ENCODE peak calls at places on chromosomes 4 and X, in four cellular contexts. One of them, this sample, is unnamed.

GRCh38 chr4:60216752-60217151 is 983.4 kb upstream of the ADGRL3 start:
- DNase-seq in naive thymus-derived CD4-positive, alpha-beta T cell: no peak
- DNase-seq in lower lobe of right lung: no peak
- DNase-seq in keratinocyte: no peak
- DNase-seq in this sample: no peak

GRCh38 chr4:109434793-109435080 is 1.1 kb downstream of the SEC24B start:
- DNase-seq in naive thymus-derived CD4-positive, alpha-beta T cell: no peak
- DNase-seq in lower lobe of right lung: no peak
- DNase-seq in keratinocyte: no peak
- DNase-seq in this sample: no peak

GRCh38 chr4:140995058-140995457 is 138.2 kb downstream of the RNF150 start:
- DNase-seq in naive thymus-derived CD4-positive, alpha-beta T cell: no peak
- DNase-seq in lower lobe of right lung: no peak
- DNase-seq in keratinocyte: no peak
- DNase-seq in this sample: no peak

GRCh38 chrX:43467608-43468234 is 188.4 kb upstream of the MAOA start:
- DNase-seq in naive thymus-derived CD4-positive, alpha-beta T cell: no peak
- DNase-seq in lower lobe of right lung: no peak
- DNase-seq in keratinocyte: no peak
- DNase-seq in this sample: no peak

GRCh38 chrX:21151051-21151450 is 223.2 kb upstream of the CNKSR2 start:
- DNase-seq in naive thymus-derived CD4-positive, alpha-beta T cell: no peak
- DNase-seq in lower lobe of right lung: no peak
- DNase-seq in keratinocyte: no peak
- DNase-seq in this sample: no peak

GRCh38 chr4:183987987-183988392 is 82.9 kb downstream of the STOX2 start:
- DNase-seq in naive thymus-derived CD4-positive, alpha-beta T cell: no peak
- DNase-seq in lower lobe of right lung: peak
- DNase-seq in keratinocyte: peak
- DNase-seq in this sample: peak

GRCh38 chrX:80285131-80285773 is 135.0 kb upstream of the TENT5D start:
- DNase-seq in naive thymus-derived CD4-positive, alpha-beta T cell: no peak
- DNase-seq in lower lobe of right lung: no peak
- DNase-seq in keratinocyte: no peak
- DNase-seq in this sample: no peak

GRCh38 chr4:7208509-7209451 is 16.4 kb downstream of the SORCS2 start:
- DNase-seq in naive thymus-derived CD4-positive, alpha-beta T cell: no peak
- DNase-seq in lower lobe of right lung: no peak
- DNase-seq in keratinocyte: no peak
- DNase-seq in this sample: no peak

GRCh38 chr4:113564493-113564892 is 197.0 kb downstream of the CAMK2D start:
- DNase-seq in naive thymus-derived CD4-positive, alpha-beta T cell: no peak
- DNase-seq in lower lobe of right lung: no peak
- DNase-seq in keratinocyte: no peak
- DNase-seq in this sample: no peak

GRCh38 chrX:120016068-120016441 is 61.4 kb downstream of the RHOXF2B start:
- DNase-seq in naive thymus-derived CD4-positive, alpha-beta T cell: no peak
- DNase-seq in lower lobe of right lung: no peak
- DNase-seq in keratinocyte: no peak
- DNase-seq in this sample: no peak

DNA sequence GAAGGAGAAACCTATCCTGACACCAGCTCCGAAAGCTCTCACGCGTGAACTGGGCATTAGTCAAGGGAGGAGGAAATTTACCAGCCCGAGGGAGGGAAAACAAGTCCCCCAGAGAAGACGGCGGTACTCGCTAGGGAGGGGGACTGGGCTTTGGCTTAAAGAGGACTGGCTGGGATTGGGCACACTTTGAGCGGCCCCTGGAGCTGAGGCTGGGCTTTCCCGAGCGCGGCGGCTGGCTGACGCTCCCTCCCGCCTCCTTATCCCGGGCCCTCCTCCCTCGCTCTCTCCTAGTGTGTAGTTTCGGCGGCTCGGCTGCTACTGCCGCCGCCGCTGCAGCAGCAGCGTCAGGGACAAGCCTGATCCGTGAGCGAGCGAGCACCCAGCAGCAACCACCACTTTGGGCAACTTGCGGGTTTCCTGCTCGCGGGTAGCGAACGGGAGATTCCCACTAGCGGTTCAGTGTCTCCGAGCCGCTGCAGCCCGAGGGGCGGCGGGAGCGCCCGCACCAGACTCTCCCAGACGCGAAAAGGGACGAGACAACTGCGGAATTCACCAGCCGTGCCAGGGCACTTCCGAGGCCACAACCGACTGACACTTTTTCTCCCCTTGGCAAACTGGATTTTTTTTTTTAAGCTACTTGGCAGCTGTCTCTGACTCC is 677 bp upstream of the PCDH7 start:
- DNase-seq in naive thymus-derived CD4-positive, alpha-beta T cell: no peak
- DNase-seq in lower lobe of right lung: no peak
- DNase-seq in keratinocyte: no peak
- DNase-seq in this sample: peak
- H3K4me3 ChIP-seq in naive thymus-derived CD4-positive, alpha-beta T cell: no peak
- H3K4me3 ChIP-seq in lower lobe of right lung: peak
- H3K4me3 ChIP-seq in keratinocyte: peak
- H3K4me3 ChIP-seq in this sample: peak

DNA sequence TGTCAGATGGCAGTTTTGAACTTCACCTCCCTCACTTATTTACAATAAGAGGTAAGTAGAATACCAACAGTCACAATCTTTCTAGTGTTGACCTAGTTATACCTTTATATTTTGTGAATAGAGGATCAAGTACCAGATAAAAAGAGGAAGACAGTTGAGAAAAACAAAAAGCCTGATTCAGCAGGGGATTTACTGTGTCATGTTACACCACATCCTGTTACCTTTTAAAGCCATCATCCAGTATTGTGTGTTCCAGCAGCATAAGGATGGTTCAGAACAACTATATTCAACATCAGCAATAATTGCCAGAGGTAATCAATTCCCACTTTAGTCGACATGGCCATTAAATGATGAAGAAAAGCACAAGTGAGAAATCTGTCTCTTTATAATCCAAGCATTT is 21.3 kb upstream of the CXCL6 start:
- DNase-seq in naive thymus-derived CD4-positive, alpha-beta T cell: no peak
- DNase-seq in lower lobe of right lung: no peak
- DNase-seq in keratinocyte: no peak
- DNase-seq in this sample: no peak
- H3K27ac ChIP-seq in naive thymus-derived CD4-positive, alpha-beta T cell: no peak
- H3K27ac ChIP-seq in lower lobe of right lung: no peak
- H3K27ac ChIP-seq in keratinocyte: peak
- H3K27ac ChIP-seq in this sample: no peak

DNA sequence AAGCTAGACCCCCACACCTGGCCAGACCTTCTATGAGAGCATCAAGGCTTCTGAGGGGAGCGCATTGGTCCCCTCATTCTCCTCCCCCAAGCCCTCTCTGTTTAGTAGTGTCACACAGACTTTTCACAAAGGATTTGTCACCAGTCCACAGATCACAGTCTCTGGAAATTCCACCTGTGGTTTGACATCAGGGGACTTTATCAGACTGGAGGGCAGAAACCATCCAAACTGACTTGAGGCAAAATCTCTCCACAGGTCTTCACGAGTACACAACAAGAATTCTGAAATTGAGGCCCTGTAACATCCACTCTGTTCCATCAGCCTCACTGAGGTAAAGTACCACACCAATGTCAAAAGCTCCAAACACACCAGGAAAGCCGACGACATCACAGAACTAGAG is 112.5 kb downstream of the SH3KBP1 start:
- DNase-seq in naive thymus-derived CD4-positive, alpha-beta T cell: no peak
- DNase-seq in lower lobe of right lung: no peak
- DNase-seq in keratinocyte: no peak
- DNase-seq in this sample: no peak
- H3K4me3 ChIP-seq in naive thymus-derived CD4-positive, alpha-beta T cell: no peak
- H3K4me3 ChIP-seq in lower lobe of right lung: no peak
- H3K4me3 ChIP-seq in keratinocyte: no peak
- H3K4me3 ChIP-seq in this sample: no peak

DNA sequence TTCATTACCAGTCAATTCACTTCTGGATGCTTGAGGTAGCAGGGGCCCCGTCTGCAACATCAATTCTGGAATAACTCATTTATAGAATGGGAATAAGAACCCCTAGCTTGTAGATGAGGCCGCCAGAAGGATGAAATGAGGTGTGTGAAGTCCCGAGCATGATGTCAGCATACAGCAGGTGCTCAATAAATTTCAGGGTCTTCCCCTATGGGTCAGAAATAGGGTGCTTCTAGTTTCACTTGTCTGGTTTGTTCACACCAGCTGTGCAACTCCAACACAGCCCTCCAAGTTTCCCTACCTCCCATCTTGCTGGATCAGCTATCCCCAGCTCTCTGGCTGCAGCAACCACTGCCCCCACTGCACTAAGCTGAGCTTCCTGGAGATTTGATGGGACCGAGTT is 13.5 kb downstream of the SLC2A9 start:
- DNase-seq in naive thymus-derived CD4-positive, alpha-beta T cell: no peak
- DNase-seq in lower lobe of right lung: no peak
- DNase-seq in keratinocyte: no peak
- DNase-seq in this sample: no peak
- H3K27ac ChIP-seq in naive thymus-derived CD4-positive, alpha-beta T cell: no peak
- H3K27ac ChIP-seq in lower lobe of right lung: peak
- H3K27ac ChIP-seq in keratinocyte: peak
- H3K27ac ChIP-seq in this sample: no peak

GRCh38 chr4:173370130-173370476 is 651 bp upstream of the SAP30 start:
- DNase-seq in naive thymus-derived CD4-positive, alpha-beta T cell: peak
- DNase-seq in lower lobe of right lung: peak
- DNase-seq in keratinocyte: no peak
- DNase-seq in this sample: peak

GRCh38 chr4:173367946-173368345 is 2.8 kb upstream of the SAP30 start:
- DNase-seq in naive thymus-derived CD4-positive, alpha-beta T cell: no peak
- DNase-seq in lower lobe of right lung: no peak
- DNase-seq in keratinocyte: no peak
- DNase-seq in this sample: no peak

GRCh38 chr4:173371292-173372192 is 788 bp downstream of the SAP30 start:
- DNase-seq in naive thymus-derived CD4-positive, alpha-beta T cell: peak
- DNase-seq in lower lobe of right lung: peak
- DNase-seq in keratinocyte: no peak
- DNase-seq in this sample: peak

GRCh38 chr4:173367285-173367684 is 3.5 kb upstream of the SAP30 start:
- DNase-seq in naive thymus-derived CD4-positive, alpha-beta T cell: no peak
- DNase-seq in lower lobe of right lung: no peak
- DNase-seq in keratinocyte: no peak
- DNase-seq in this sample: no peak

GRCh38 chr4:173370477-173371291 is at the start of gene SAP30:
- DNase-seq in naive thymus-derived CD4-positive, alpha-beta T cell: peak
- DNase-seq in lower lobe of right lung: peak
- DNase-seq in keratinocyte: peak
- DNase-seq in this sample: peak
- H3K4me3 ChIP-seq in naive thymus-derived CD4-positive, alpha-beta T cell: peak
- H3K4me3 ChIP-seq in lower lobe of right lung: peak
- H3K4me3 ChIP-seq in keratinocyte: peak
- H3K4me3 ChIP-seq in this sample: peak

GRCh38 chr4:118995693-118996391 is 107.2 kb downstream of the SYNPO2 start:
- DNase-seq in naive thymus-derived CD4-positive, alpha-beta T cell: no peak
- DNase-seq in lower lobe of right lung: no peak
- DNase-seq in keratinocyte: no peak
- DNase-seq in this sample: no peak
- H3K27ac ChIP-seq in naive thymus-derived CD4-positive, alpha-beta T cell: no peak
- H3K27ac ChIP-seq in lower lobe of right lung: no peak
- H3K27ac ChIP-seq in keratinocyte: no peak
- H3K27ac ChIP-seq in this sample: peak

GRCh38 chr4:100806988-100807387 is 289.2 kb upstream of the EMCN start:
- DNase-seq in naive thymus-derived CD4-positive, alpha-beta T cell: no peak
- DNase-seq in lower lobe of right lung: no peak
- DNase-seq in keratinocyte: no peak
- DNase-seq in this sample: no peak
- H3K4me3 ChIP-seq in naive thymus-derived CD4-positive, alpha-beta T cell: no peak
- H3K4me3 ChIP-seq in lower lobe of right lung: no peak
- H3K4me3 ChIP-seq in keratinocyte: no peak
- H3K4me3 ChIP-seq in this sample: no peak

GRCh38 chrX:114976321-114976720 is 41.1 kb downstream of the IL13RA2 start:
- DNase-seq in naive thymus-derived CD4-positive, alpha-beta T cell: no peak
- DNase-seq in lower lobe of right lung: no peak
- DNase-seq in keratinocyte: peak
- DNase-seq in this sample: no peak
- H3K27ac ChIP-seq in naive thymus-derived CD4-positive, alpha-beta T cell: no peak
- H3K27ac ChIP-seq in lower lobe of right lung: no peak
- H3K27ac ChIP-seq in keratinocyte: peak
- H3K27ac ChIP-seq in this sample: no peak